ENCODE peak calls at places on chromosome 2, in seven cellular contexts. One of them, this sample, is unnamed.

GRCh38 chr2:53633441-53633840 is 134.2 kb upstream of the CHAC2 start:
- DNase-seq in NCI-H510A: no peak
- DNase-seq in H7: no peak
- DNase-seq in NCI-H748 treated with DMSO at 0.1 percent for 48 hours: no peak
- DNase-seq in activated CD4-positive, alpha-beta T cell treated with anti-CD3 and anti-CD28 coated beads, Interleukin-2, amount 50 U/mL, for 1 hour: no peak
- DNase-seq in cardiac fibroblast: peak
- DNase-seq in T1000: peak
- DNase-seq in this sample: no peak

GRCh38 chr2:217979151-217979811 is 23.5 kb downstream of the TNS1 start:
- DNase-seq in NCI-H510A: no peak
- DNase-seq in H7: peak
- DNase-seq in NCI-H748 treated with DMSO at 0.1 percent for 48 hours: no peak
- DNase-seq in activated CD4-positive, alpha-beta T cell treated with anti-CD3 and anti-CD28 coated beads, Interleukin-2, amount 50 U/mL, for 1 hour: no peak
- DNase-seq in cardiac fibroblast: peak
- DNase-seq in T1000: no peak
- DNase-seq in this sample: no peak

GRCh38 chr2:179581605-179582004 is 279.8 kb downstream of the ZNF385B start:
- DNase-seq in NCI-H510A: no peak
- DNase-seq in H7: no peak
- DNase-seq in NCI-H748 treated with DMSO at 0.1 percent for 48 hours: no peak
- DNase-seq in activated CD4-positive, alpha-beta T cell treated with anti-CD3 and anti-CD28 coated beads, Interleukin-2, amount 50 U/mL, for 1 hour: no peak
- DNase-seq in cardiac fibroblast: no peak
- DNase-seq in T1000: no peak
- DNase-seq in this sample: no peak

GRCh38 chr2:111116843-111117665 is 3.7 kb upstream of the BCL2L11 start:
- DNase-seq in NCI-H510A: peak
- DNase-seq in H7: peak
- DNase-seq in NCI-H748 treated with DMSO at 0.1 percent for 48 hours: peak
- DNase-seq in activated CD4-positive, alpha-beta T cell treated with anti-CD3 and anti-CD28 coated beads, Interleukin-2, amount 50 U/mL, for 1 hour: peak
- DNase-seq in cardiac fibroblast: peak
- DNase-seq in T1000: no peak
- DNase-seq in this sample: peak

GRCh38 chr2:165572155-165572554 is 102.7 kb downstream of the CSRNP3 start:
- DNase-seq in NCI-H510A: peak
- DNase-seq in H7: no peak
- DNase-seq in NCI-H748 treated with DMSO at 0.1 percent for 48 hours: peak
- DNase-seq in activated CD4-positive, alpha-beta T cell treated with anti-CD3 and anti-CD28 coated beads, Interleukin-2, amount 50 U/mL, for 1 hour: no peak
- DNase-seq in cardiac fibroblast: no peak
- DNase-seq in T1000: no peak
- DNase-seq in this sample: no peak

GRCh38 chr2:216387262-216387661 is 15.0 kb upstream of the MARCHF4 start:
- DNase-seq in NCI-H510A: no peak
- DNase-seq in H7: no peak
- DNase-seq in NCI-H748 treated with DMSO at 0.1 percent for 48 hours: no peak
- DNase-seq in activated CD4-positive, alpha-beta T cell treated with anti-CD3 and anti-CD28 coated beads, Interleukin-2, amount 50 U/mL, for 1 hour: no peak
- DNase-seq in cardiac fibroblast: no peak
- DNase-seq in T1000: no peak
- DNase-seq in this sample: no peak

GRCh38 chr2:233867993-233868532 is at the start of gene MSL3B:
- DNase-seq in NCI-H510A: peak
- DNase-seq in H7: peak
- DNase-seq in NCI-H748 treated with DMSO at 0.1 percent for 48 hours: peak
- DNase-seq in activated CD4-positive, alpha-beta T cell treated with anti-CD3 and anti-CD28 coated beads, Interleukin-2, amount 50 U/mL, for 1 hour: peak
- DNase-seq in cardiac fibroblast: peak
- DNase-seq in T1000: peak
- DNase-seq in this sample: peak

GRCh38 chr2:223545830-223546229 is 56.3 kb downstream of the SCG2 start:
- DNase-seq in NCI-H510A: no peak
- DNase-seq in H7: no peak
- DNase-seq in NCI-H748 treated with DMSO at 0.1 percent for 48 hours: no peak
- DNase-seq in activated CD4-positive, alpha-beta T cell treated with anti-CD3 and anti-CD28 coated beads, Interleukin-2, amount 50 U/mL, for 1 hour: no peak
- DNase-seq in cardiac fibroblast: no peak
- DNase-seq in T1000: no peak
- DNase-seq in this sample: no peak

GRCh38 chr2:233323851-233324250 is 16.2 kb downstream of the SAG start:
- DNase-seq in NCI-H510A: no peak
- DNase-seq in H7: no peak
- DNase-seq in NCI-H748 treated with DMSO at 0.1 percent for 48 hours: no peak
- DNase-seq in activated CD4-positive, alpha-beta T cell treated with anti-CD3 and anti-CD28 coated beads, Interleukin-2, amount 50 U/mL, for 1 hour: no peak
- DNase-seq in cardiac fibroblast: no peak
- DNase-seq in T1000: no peak
- DNase-seq in this sample: no peak

GRCh38 chr2:157627594-157628281 is 926 bp downstream of the ACVR1C start:
- DNase-seq in NCI-H510A: no peak
- DNase-seq in H7: peak
- DNase-seq in NCI-H748 treated with DMSO at 0.1 percent for 48 hours: no peak
- DNase-seq in activated CD4-positive, alpha-beta T cell treated with anti-CD3 and anti-CD28 coated beads, Interleukin-2, amount 50 U/mL, for 1 hour: peak
- DNase-seq in cardiac fibroblast: peak
- DNase-seq in T1000: no peak
- DNase-seq in this sample: peak

GRCh38 chr2:182366625-182367024 is 60.2 kb downstream of the PDE1A start:
- DNase-seq in NCI-H510A: no peak
- DNase-seq in H7: no peak
- DNase-seq in NCI-H748 treated with DMSO at 0.1 percent for 48 hours: peak
- DNase-seq in activated CD4-positive, alpha-beta T cell treated with anti-CD3 and anti-CD28 coated beads, Interleukin-2, amount 50 U/mL, for 1 hour: no peak
- DNase-seq in cardiac fibroblast: peak
- DNase-seq in T1000: no peak
- DNase-seq in this sample: no peak

GRCh38 chr2:108279468-108279867 is 9.2 kb upstream of the SULT1C2 start:
- DNase-seq in NCI-H510A: no peak
- DNase-seq in H7: no peak
- DNase-seq in NCI-H748 treated with DMSO at 0.1 percent for 48 hours: no peak
- DNase-seq in activated CD4-positive, alpha-beta T cell treated with anti-CD3 and anti-CD28 coated beads, Interleukin-2, amount 50 U/mL, for 1 hour: no peak
- DNase-seq in cardiac fibroblast: no peak
- DNase-seq in T1000: no peak
- DNase-seq in this sample: no peak

GRCh38 chr2:196696423-196697073 is 57.0 kb downstream of the CCDC150 start:
- DNase-seq in NCI-H510A: no peak
- DNase-seq in H7: no peak
- DNase-seq in NCI-H748 treated with DMSO at 0.1 percent for 48 hours: no peak
- DNase-seq in activated CD4-positive, alpha-beta T cell treated with anti-CD3 and anti-CD28 coated beads, Interleukin-2, amount 50 U/mL, for 1 hour: no peak
- DNase-seq in cardiac fibroblast: peak
- DNase-seq in T1000: no peak
- DNase-seq in this sample: no peak